ENCODE peak calls at places on chromosomes 12 and 14, in seven cellular contexts. J is erythroblast; G is activated CD4-positive, alpha-beta T cell treated with anti-CD3 and anti-CD28 coated beads, Interleukin-2, amount 50 U/mL, for 24 hours; N is globus pallidus; S is MCF 10A; R is OCI-M1; E is activated CD8-positive, alpha-beta memory T cell treated with anti-CD3 and anti-CD28 coated beads for 4 hours. A is an unnamed sample.

GRCh38 chr12:95646781-95647184 is 95.5 kb upstream of the USP44 start:
- DNase-seq in J (no peak), G (no peak), N (no peak), S (no peak), R (no peak), E (no peak), A (peak; percentile 62)

GRCh38 chr14:72472845-72473244 is 421.1 kb downstream of the DPF3 start:
- DNase-seq in J (peak; percentile 10), G (no peak), N (no peak), S (no peak), R (no peak), E (no peak), A (no peak)

GRCh38 chr12:123126294-123127144 is 24.4 kb downstream of the PITPNM2 start:
- DNase-seq in J (peak; percentile 85), G (no peak), N (no peak), S (peak; percentile 92), R (peak; percentile 72), E (no peak), A (peak; percentile 97)

GRCh38 chr12:47729233-47729632 is 3.9 kb upstream of the ENDOU start:
- DNase-seq in J (no peak), G (no peak), N (no peak), S (no peak), R (no peak), E (no peak), A (no peak)

GRCh38 chr14:73237219-73237785 is at the start of gene PAPLN:
- DNase-seq in J (peak; percentile 48), G (no peak), N (no peak), S (peak; percentile 64), R (no peak), E (no peak), A (peak; percentile 65)

GRCh38 chr14:69374235-69374634 is 23.9 kb downstream of the ERH start:
- DNase-seq in J (no peak), G (no peak), N (no peak), S (no peak), R (no peak), E (no peak), A (no peak)

GRCh38 chr12:54958048-54958658 is 26.4 kb downstream of the TESPA1 start:
- DNase-seq in J (peak; percentile 84), G (no peak), N (peak; percentile 75), S (peak; percentile 71), R (peak; percentile 76), E (no peak), A (peak; percentile 54)

GRCh38 chr12:6039894-6040601 is 84.4 kb downstream of the VWF start:
- DNase-seq in J (peak; percentile 72), G (peak; percentile 15), N (peak; percentile 76), S (peak; percentile 74), R (peak; percentile 77), E (no peak), A (peak; percentile 77)

GRCh38 chr12:50765325-50765911 is 1.5 kb downstream of the ATF1 start:
- DNase-seq in J (peak; percentile 84), G (no peak), N (peak; percentile 66), S (peak; percentile 71), R (peak; percentile 74), E (no peak), A (peak; percentile 41)

GRCh38 chr12:116365114-116365513 is 87.6 kb upstream of the MED13L start:
- DNase-seq in J (no peak), G (no peak), N (no peak), S (no peak), R (no peak), E (no peak), A (no peak)

GRCh38 chr14:31936100-31936499 is 141.0 kb upstream of the ARHGAP5 start:
- DNase-seq in J (no peak), G (no peak), N (no peak), S (no peak), R (no peak), E (no peak), A (no peak)

GRCh38 chr12:15709524-15709923 is 79.7 kb downstream of the EPS8 start:
- DNase-seq in J (no peak), G (no peak), N (no peak), S (no peak), R (no peak), E (no peak), A (no peak)

GRCh38 chr12:79023261-79023660 is 158.7 kb downstream of the SYT1 start:
- DNase-seq in J (no peak), G (no peak), N (no peak), S (no peak), R (no peak), E (no peak), A (no peak)

GRCh38 chr12:121175383-121176119 is 34.4 kb upstream of the P2RX4 start:
- DNase-seq in J (no peak), G (no peak), N (peak; percentile 46), S (no peak), R (peak; percentile 39), E (no peak), A (no peak)

GRCh38 chr14:99133563-99134332 is 138.2 kb downstream of the BCL11B start:
- DNase-seq in J (no peak), G (no peak), N (no peak), S (peak; percentile 64), R (no peak), E (no peak), A (no peak)

GRCh38 chr12:124758266-124759200 is 105.1 kb downstream of the SCARB1 start:
- DNase-seq in J (no peak), G (no peak), N (no peak), S (no peak), R (no peak), E (no peak), A (no peak)

A was measured in Daoy.